ENCODE peak calls at places on chromosomes 5 and 9, in five cellular contexts. N, M, S, D and O are unnamed samples.

GRCh38 chr9:90872835-90873294 is 71.2 kb downstream of the SYK start:
- DNase-seq in M (no peak), S (no peak), N (no peak), D (no peak), O (no peak)

GRCh38 chr5:111453290-111453689 is 59.0 kb downstream of the STARD4 start:
- DNase-seq in S (no peak), M (no peak), N (no peak), D (no peak), O (no peak)

GRCh38 chr5:137622850-137623249 is 113.0 kb downstream of the KLHL3 start:
- DNase-seq in S (peak), N (no peak), D (peak), M (no peak), O (no peak)

GRCh38 chr5:55440188-55440646 is 94.5 kb downstream of the PLPP1 start:
- DNase-seq in S (no peak), N (no peak), D (no peak), M (no peak), O (no peak)

GRCh38 chr5:167816864-167817263 is 474.6 kb upstream of the WWC1 start:
- DNase-seq in S (no peak), D (no peak), M (no peak), N (no peak), O (no peak)

GRCh38 chr5:167945542-167946384 is 345.7 kb upstream of the WWC1 start:
- DNase-seq in M (no peak), N (no peak), D (peak), S (no peak), O (no peak)

GRCh38 chr9:71819115-71819739 is 50.9 kb upstream of the CEMIP2 start:
- DNase-seq in S (peak), M (peak), D (no peak), N (peak), O (no peak)

GRCh38 chr5:179266291-179267070 is 78.8 kb downstream of the ADAMTS2 start:
- DNase-seq in N (no peak), M (peak), S (no peak), D (peak), O (no peak)

GRCh38 chr9:31445960-31446359 is 938.5 kb upstream of the ACO1 start:
- DNase-seq in D (no peak), M (no peak), S (no peak), N (peak), O (no peak)

GRCh38 chr9:34659592-34660253 is 2.7 kb downstream of the CCL27 start:
- DNase-seq in M (peak), S (no peak), N (peak), D (no peak), O (no peak)

GRCh38 chr9:16485155-16485554 is 385.3 kb downstream of the BNC2 start:
- DNase-seq in N (no peak), M (no peak), D (no peak), S (no peak), O (no peak)

GRCh38 chr5:180599590-180599914 is 8.3 kb upstream of the SCGB3A1 start:
- DNase-seq in S (no peak), D (peak), N (no peak), M (no peak), O (no peak)

GRCh38 chr9:130117816-130118632 is 54.2 kb upstream of the NCS1 start:
- DNase-seq in M (no peak), D (no peak), S (no peak), N (no peak), O (peak)

GRCh38 chr5:27328480-27328879 is 290.1 kb upstream of the CDH9 start:
- DNase-seq in D (no peak), M (no peak), N (no peak), S (peak), O (peak)

GRCh38 chr9:18194316-18194715 is 279.6 kb upstream of the ADAMTSL1 start:
- DNase-seq in N (no peak), S (no peak), M (no peak), D (no peak), O (no peak)

GRCh38 chr5:2757563-2758311 is 6.3 kb upstream of the IRX2 start:
- DNase-seq in D (no peak), M (no peak), S (no peak), N (no peak), O (no peak)

GRCh38 chr9:133186736-133187135 is 22.3 kb downstream of the OBP2B start:
- DNase-seq in N (no peak), D (no peak), S (no peak), M (no peak), O (no peak)

GRCh38 chr5:176739461-176740051 is 70.8 kb upstream of the UNC5A start:
- DNase-seq in S (no peak), M (no peak), N (no peak), D (peak), O (no peak)

GRCh38 chr5:135964670-135965320 is 10.0 kb upstream of the LECT2 start:
- DNase-seq in N (no peak), S (no peak), D (no peak), M (no peak), O (no peak)

DNA sequence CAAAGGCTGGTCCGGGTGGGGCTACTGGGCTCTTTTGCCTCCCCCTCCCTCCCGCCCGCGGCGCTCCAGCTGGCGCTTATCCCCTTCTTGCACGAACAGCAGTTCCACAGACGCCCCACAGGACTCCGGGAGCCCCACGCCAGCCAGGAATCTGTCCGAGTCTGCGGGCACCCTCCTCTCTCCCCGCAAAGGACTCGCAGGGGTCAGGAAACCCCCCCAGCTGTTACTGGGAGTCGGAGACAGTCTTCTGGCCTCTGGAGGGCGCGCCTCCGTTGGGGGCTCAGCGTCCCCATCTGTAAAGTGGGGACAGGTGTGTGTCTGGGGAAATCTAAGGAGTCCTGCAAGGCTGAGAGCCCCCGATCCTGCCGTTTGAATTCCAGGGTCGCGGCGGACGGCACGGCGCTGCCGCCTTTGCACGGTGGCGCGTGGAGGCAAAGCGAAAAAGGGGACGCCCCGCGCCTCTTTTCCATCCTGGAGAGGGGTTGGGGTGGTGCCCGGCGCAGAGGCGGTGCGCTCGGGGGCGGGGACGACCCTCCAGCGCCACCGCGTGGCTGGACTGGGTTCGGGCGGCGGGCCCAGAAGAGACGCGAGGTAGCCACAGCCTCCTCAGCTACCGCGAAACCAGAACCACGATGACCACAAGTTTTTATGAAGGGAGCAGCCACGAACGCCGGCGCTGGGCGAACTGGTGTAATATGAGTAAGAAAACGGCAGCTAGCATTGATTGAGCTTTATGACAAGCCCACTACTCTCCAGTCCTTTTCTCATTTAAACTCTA is 2.8 kb upstream of the CCIN start:
- DNase-seq in S (peak), N (peak), D (peak), M (peak), O (no peak)
- TF ChIP-seq CTCF in S (peak), N (peak), D (peak), M (peak), O (peak)

GRCh38 chr9:99964336-99964735 is 57.9 kb downstream of the STX17 start:
- DNase-seq in M (no peak), N (no peak), D (no peak), S (no peak), O (no peak)

GRCh38 chr9:99966001-99966400 is 59.5 kb downstream of the STX17 start:
- DNase-seq in D (no peak), S (no peak), N (no peak), M (no peak), O (no peak)

GRCh38 chr9:99970481-99970880 is 64.0 kb downstream of the STX17 start:
- DNase-seq in S (no peak), N (no peak), M (no peak), D (no peak), O (no peak)

GRCh38 chr9:99966720-99967119 is 60.3 kb downstream of the STX17 start:
- DNase-seq in N (no peak), D (no peak), S (peak), M (no peak), O (peak)

GRCh38 chr9:99967457-99967856 is 61.0 kb downstream of the STX17 start:
- DNase-seq in M (no peak), N (no peak), D (no peak), S (no peak), O (no peak)
- H3K4me3 ChIP-seq in M (no peak), N (no peak), D (no peak), S (no peak), O (no peak)

DNA sequence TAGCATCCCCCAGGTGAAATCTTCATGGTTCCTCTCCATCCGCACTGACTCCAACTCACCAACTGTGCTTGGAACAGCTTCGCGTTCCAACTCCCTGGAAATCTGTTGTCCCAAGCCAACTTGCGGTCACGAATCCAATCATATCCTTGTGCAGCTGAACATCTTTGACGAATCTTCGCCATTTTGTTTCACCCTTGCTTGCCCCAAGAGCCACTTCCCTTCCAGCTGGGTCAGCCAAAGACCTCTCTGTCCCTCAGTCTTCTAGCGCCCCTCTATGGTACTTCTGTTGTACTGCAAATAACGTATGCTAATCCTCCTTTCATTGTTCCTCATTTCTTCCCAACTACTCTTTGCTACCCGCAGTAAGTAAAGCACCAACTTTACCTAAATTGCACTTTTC is 61.0 kb upstream of the TARS1 start:
- DNase-seq in D (no peak), N (peak), M (no peak), S (peak), O (no peak)
- TF ChIP-seq CTCF in D (no peak), N (peak), M (no peak), S (peak), O (peak)

GRCh38 chr5:123879071-123879470 is 367.1 kb downstream of the CSNK1G3 start:
- DNase-seq in M (no peak), N (no peak), D (no peak), S (no peak), O (no peak)

GRCh38 chr5:123882305-123882704 is 370.3 kb downstream of the CSNK1G3 start:
- DNase-seq in S (no peak), D (no peak), M (no peak), N (no peak), O (no peak)

GRCh38 chr5:123880875-123881274 is 368.9 kb downstream of the CSNK1G3 start:
- DNase-seq in M (no peak), S (no peak), N (no peak), D (no peak), O (no peak)

GRCh38 chr5:123882946-123883345 is 371.0 kb downstream of the CSNK1G3 start:
- DNase-seq in N (no peak), S (no peak), D (no peak), M (no peak), O (no peak)

GRCh38 chr5:123881791-123882244 is 369.8 kb downstream of the CSNK1G3 start:
- DNase-seq in S (no peak), D (no peak), N (no peak), M (no peak), O (no peak)
- H3K4me3 ChIP-seq in S (no peak), D (no peak), N (no peak), M (no peak), O (peak)